ENCODE peak calls at places on chromosomes 6 and 20, in nine cellular contexts. L is KBM-7; O is mesendoderm; H is RWPE1; C is effector CD8-positive, alpha-beta T cell; W is NCI-H524; E is colonic mucosa; I is NCI-H526 treated with DMSO at 0.1 percent for 48 hours; S is mucosa of descending colon. A is an unnamed sample.

GRCh38 chr6:90169328-90169886 is 127.2 kb downstream of the BACH2 start:
- DNase-seq in L (no peak), O (no peak), H (no peak), C (no peak), W (no peak), E (no peak), I (no peak), S (no peak), A (no peak)

GRCh38 chr6:106773482-106773881 is 144.1 kb downstream of the QRSL1 start:
- DNase-seq in L (no peak), O (no peak), H (no peak), C (no peak), W (no peak), E (no peak), I (peak), S (no peak), A (no peak)

GRCh38 chr6:32153252-32153834 is 598 bp upstream of the PPT2 start:
- DNase-seq in L (no peak), O (peak), H (peak), C (no peak), W (peak), E (peak), I (peak), S (peak), A (no peak)

GRCh38 chr6:166785131-166785530 is 158.1 kb upstream of the RPS6KA2 start:
- DNase-seq in L (no peak), O (no peak), H (no peak), C (no peak), W (no peak), E (no peak), I (no peak), S (no peak), A (no peak)

GRCh38 chr6:168988801-168989200 is 264.8 kb downstream of the THBS2 start:
- DNase-seq in L (no peak), O (no peak), H (no peak), C (no peak), W (no peak), E (no peak), I (no peak), S (peak), A (no peak)

GRCh38 chr6:100035873-100036653 is 42.0 kb upstream of the MCHR2 start:
- DNase-seq in L (no peak), O (no peak), H (no peak), C (no peak), W (no peak), E (no peak), I (no peak), S (no peak), A (no peak)

GRCh38 chr6:135358907-135359459 is 138.6 kb downstream of the AHI1 start:
- DNase-seq in L (no peak), O (no peak), H (peak), C (no peak), W (no peak), E (no peak), I (no peak), S (no peak), A (no peak)

GRCh38 chr6:277746-278145 is 14.5 kb upstream of the DUSP22 start:
- DNase-seq in L (no peak), O (no peak), H (no peak), C (no peak), W (no peak), E (no peak), I (no peak), S (no peak), A (no peak)

GRCh38 chr6:111761783-111762312 is 111.4 kb downstream of the FYN start:
- DNase-seq in L (peak), O (no peak), H (no peak), C (peak), W (no peak), E (no peak), I (no peak), S (no peak), A (no peak)

GRCh38 chr20:52054123-52054522 is 137.5 kb downstream of the ZFP64 start:
- DNase-seq in L (no peak), O (no peak), H (no peak), C (no peak), W (no peak), E (no peak), I (no peak), S (peak), A (no peak)

GRCh38 chr20:53002786-53003185 is 30.6 kb downstream of the TSHZ2 start:
- DNase-seq in L (no peak), O (no peak), H (no peak), C (no peak), W (no peak), E (no peak), I (no peak), S (no peak), A (no peak)

GRCh38 chr6:158249437-158249836 is 62.8 kb upstream of the TULP4 start:
- DNase-seq in L (no peak), O (no peak), H (no peak), C (no peak), W (no peak), E (no peak), I (no peak), S (no peak), A (no peak)

GRCh38 chr20:40173877-40174276 is 515.2 kb downstream of the MAFB start:
- DNase-seq in L (no peak), O (no peak), H (no peak), C (no peak), W (no peak), E (no peak), I (no peak), S (no peak), A (no peak)

GRCh38 chr6:4776967-4777925 is 1.0 kb downstream of the CDYL start:
- DNase-seq in L (peak), O (peak), H (no peak), C (peak), W (peak), E (peak), I (peak), S (peak), A (peak)

GRCh38 chr20:62174021-62174804 is 8.6 kb upstream of the MTG2 start:
- DNase-seq in L (no peak), O (no peak), H (no peak), C (no peak), W (no peak), E (no peak), I (no peak), S (no peak), A (no peak)

GRCh38 chr20:21022925-21023324 is 83.2 kb downstream of the LINC00237 start:
- DNase-seq in L (no peak), O (no peak), H (no peak), C (no peak), W (no peak), E (no peak), I (no peak), S (no peak), A (no peak)

GRCh38 chr20:15895560-15896084 is 677.6 kb downstream of the KIF16B start:
- DNase-seq in L (peak), O (no peak), H (no peak), C (no peak), W (no peak), E (no peak), I (no peak), S (no peak), A (no peak)

GRCh38 chr6:54291146-54291545 is 17.1 kb upstream of the TINAG start:
- DNase-seq in L (no peak), O (peak), H (peak), C (no peak), W (no peak), E (no peak), I (no peak), S (no peak), A (no peak)

GRCh38 chr20:59749293-59749680 is 144.9 kb downstream of the PHACTR3 start:
- DNase-seq in L (no peak), O (no peak), H (no peak), C (no peak), W (no peak), E (no peak), I (no peak), S (no peak), A (no peak)

GRCh38 chr6:42239333-42239732 is 21.7 kb upstream of the MRPS10 start:
- DNase-seq in L (no peak), O (peak), H (peak), C (no peak), W (peak), E (no peak), I (no peak), S (no peak), A (no peak)

GRCh38 chr6:151317206-151317994 is 74.0 kb downstream of the ZBTB2 start:
- DNase-seq in L (no peak), O (peak), H (peak), C (no peak), W (no peak), E (no peak), I (no peak), S (no peak), A (no peak)

GRCh38 chr20:16351415-16351814 is 221.8 kb downstream of the KIF16B start:
- DNase-seq in L (no peak), O (no peak), H (no peak), C (no peak), W (no peak), E (no peak), I (no peak), S (no peak), A (no peak)

GRCh38 chr6:42498473-42499128 is 46.9 kb upstream of the TRERF1 start:
- DNase-seq in L (no peak), O (peak), H (no peak), C (no peak), W (peak), E (no peak), I (no peak), S (peak), A (no peak)

GRCh38 chr20:24475356-24475755 is 5.9 kb downstream of the SYNDIG1 start:
- DNase-seq in L (no peak), O (no peak), H (no peak), C (no peak), W (peak), E (no peak), I (peak), S (no peak), A (no peak)

GRCh38 chr6:36998723-36999466 is 6.6 kb upstream of the FGD2 start:
- DNase-seq in L (no peak), O (no peak), H (no peak), C (no peak), W (peak), E (no peak), I (peak), S (no peak), A (no peak)

GRCh38 chr6:16576391-16577368 is 184.6 kb downstream of the ATXN1 start:
- DNase-seq in L (peak), O (no peak), H (no peak), C (no peak), W (peak), E (peak), I (peak), S (peak), A (no peak)

GRCh38 chr6:154370545-154370944 is 13.9 kb upstream of the IPCEF1 start:
- DNase-seq in L (peak), O (peak), H (peak), C (no peak), W (peak), E (no peak), I (no peak), S (peak), A (no peak)

GRCh38 chr20:20498081-20498861 is 130.4 kb downstream of the INSM1 start:
- DNase-seq in L (no peak), O (peak), H (no peak), C (no peak), W (peak), E (no peak), I (no peak), S (peak), A (no peak)

GRCh38 chr20:20203784-20204183 is 151.5 kb downstream of the CFAP61 start:
- DNase-seq in L (no peak), O (no peak), H (no peak), C (no peak), W (no peak), E (no peak), I (no peak), S (no peak), A (no peak)

A was measured in T-helper 17 cell.